ENCODE peak calls at places on chromosomes 3 and 15, in nine cellular contexts. K is foreskin fibroblast, G is colonic mucosa, X is left ventricle myocardium inferior, U is brain microvascular endothelial cell, T is Caco-2, M is SK-N-SH, L is astrocyte of the spinal cord, Y is stomach. R is an unnamed sample.

GRCh38 chr3:56005196-56005805 is 463.0 kb downstream of the ERC2 start:
- DNase-seq in K (no peak), G (no peak), X (no peak), U (no peak), T (no peak), M (no peak), L (peak), Y (no peak), R (no peak)

GRCh38 chr15:100252359-100252758 is 89.4 kb downstream of the ADAMTS17 start:
- DNase-seq in K (no peak), G (no peak), X (no peak), U (no peak), T (no peak), M (no peak), L (no peak), Y (peak), R (no peak)

GRCh38 chr15:61157933-61158332 is 71.2 kb downstream of the RORA start:
- DNase-seq in K (no peak), G (peak), X (peak), U (no peak), T (no peak), M (no peak), L (no peak), Y (no peak), R (peak)

GRCh38 chr15:34725565-34725964 is 29.2 kb downstream of the GJD2 start:
- DNase-seq in K (peak), G (no peak), X (no peak), U (no peak), T (no peak), M (no peak), L (no peak), Y (no peak), R (no peak)

GRCh38 chr3:192054881-192055280 is 593.9 kb downstream of the PYDC2 start:
- DNase-seq in K (no peak), G (no peak), X (no peak), U (no peak), T (no peak), M (no peak), L (peak), Y (no peak), R (no peak)

GRCh38 chr3:172782235-172782634 is 31.7 kb downstream of the ECT2 start:
- DNase-seq in K (no peak), G (no peak), X (no peak), U (no peak), T (no peak), M (no peak), L (no peak), Y (no peak), R (no peak)

GRCh38 chr3:14467723-14468620 is 65.6 kb downstream of the SLC6A6 start:
- DNase-seq in K (peak), G (peak), X (no peak), U (peak), T (no peak), M (peak), L (no peak), Y (peak), R (no peak)

GRCh38 chr3:30751610-30752299 is 142.7 kb downstream of the GADL1 start:
- DNase-seq in K (peak), G (peak), X (peak), U (peak), T (peak), M (peak), L (peak), Y (peak), R (no peak)

GRCh38 chr3:13475871-13476590 is 4.1 kb upstream of the HDAC11 start:
- DNase-seq in K (no peak), G (no peak), X (no peak), U (no peak), T (no peak), M (no peak), L (no peak), Y (no peak), R (no peak)

GRCh38 chr3:137762674-137763593 is 1.2 kb upstream of the SOX14 start:
- DNase-seq in K (no peak), G (no peak), X (no peak), U (no peak), T (no peak), M (peak), L (no peak), Y (no peak), R (no peak)

GRCh38 chr15:80948651-80949292 is 40.8 kb downstream of the MESD start:
- DNase-seq in K (no peak), G (no peak), X (no peak), U (no peak), T (no peak), M (no peak), L (no peak), Y (no peak), R (no peak)

GRCh38 chr15:50685976-50686467 is 575 bp downstream of the TRPM7 start:
- DNase-seq in K (peak), G (no peak), X (peak), U (peak), T (peak), M (peak), L (peak), Y (peak), R (no peak)

GRCh38 chr3:122774564-122774963 is 19.1 kb downstream of the HSPBAP1 start:
- DNase-seq in K (peak), G (no peak), X (no peak), U (peak), T (no peak), M (no peak), L (no peak), Y (no peak), R (no peak)

GRCh38 chr3:118587037-118587741 is 447.5 kb downstream of the IGSF11 start:
- DNase-seq in K (no peak), G (no peak), X (no peak), U (no peak), T (no peak), M (no peak), L (no peak), Y (no peak), R (no peak)

GRCh38 chr3:173739716-173740115 is 342.2 kb downstream of the NLGN1 start:
- DNase-seq in K (peak), G (no peak), X (no peak), U (no peak), T (no peak), M (no peak), L (peak), Y (no peak), R (no peak)

GRCh38 chr15:64092864-64093626 is 593 bp downstream of the CIAO2A start:
- DNase-seq in K (peak), G (peak), X (peak), U (peak), T (peak), M (peak), L (peak), Y (peak), R (peak)

GRCh38 chr3:105827959-105828358 is 40.9 kb downstream of the CBLB start:
- DNase-seq in K (peak), G (peak), X (no peak), U (peak), T (peak), M (peak), L (peak), Y (no peak), R (no peak)

GRCh38 chr3:115630850-115631249 is 7.5 kb downstream of the GAP43 start:
- DNase-seq in K (no peak), G (no peak), X (no peak), U (no peak), T (no peak), M (no peak), L (no peak), Y (no peak), R (no peak)

GRCh38 chr15:38071211-38071972 is 137.0 kb downstream of the TMCO5A start:
- DNase-seq in K (no peak), G (no peak), X (no peak), U (no peak), T (no peak), M (no peak), L (no peak), Y (peak), R (no peak)

GRCh38 chr15:59221479-59221878 is 14.8 kb downstream of the LDHAL6B start:
- DNase-seq in K (no peak), G (no peak), X (no peak), U (no peak), T (no peak), M (no peak), L (no peak), Y (no peak), R (no peak)

GRCh38 chr3:117622130-117622841 is 912.7 kb downstream of the TUSC7 start:
- DNase-seq in K (peak), G (no peak), X (no peak), U (peak), T (no peak), M (no peak), L (peak), Y (no peak), R (no peak)

GRCh38 chr3:108088697-108089096 is 2.1 kb downstream of the CD47 start:
- DNase-seq in K (no peak), G (no peak), X (no peak), U (no peak), T (no peak), M (no peak), L (peak), Y (no peak), R (no peak)

GRCh38 chr15:42091753-42092665 is 2.4 kb downstream of the PLA2G4D start:
- DNase-seq in K (peak), G (no peak), X (no peak), U (no peak), T (no peak), M (no peak), L (no peak), Y (no peak), R (no peak)

GRCh38 chr3:52311567-52312119 is 4.5 kb upstream of the DNAH1 start:
- DNase-seq in K (no peak), G (no peak), X (no peak), U (no peak), T (no peak), M (peak), L (no peak), Y (no peak), R (no peak)

DNA sequence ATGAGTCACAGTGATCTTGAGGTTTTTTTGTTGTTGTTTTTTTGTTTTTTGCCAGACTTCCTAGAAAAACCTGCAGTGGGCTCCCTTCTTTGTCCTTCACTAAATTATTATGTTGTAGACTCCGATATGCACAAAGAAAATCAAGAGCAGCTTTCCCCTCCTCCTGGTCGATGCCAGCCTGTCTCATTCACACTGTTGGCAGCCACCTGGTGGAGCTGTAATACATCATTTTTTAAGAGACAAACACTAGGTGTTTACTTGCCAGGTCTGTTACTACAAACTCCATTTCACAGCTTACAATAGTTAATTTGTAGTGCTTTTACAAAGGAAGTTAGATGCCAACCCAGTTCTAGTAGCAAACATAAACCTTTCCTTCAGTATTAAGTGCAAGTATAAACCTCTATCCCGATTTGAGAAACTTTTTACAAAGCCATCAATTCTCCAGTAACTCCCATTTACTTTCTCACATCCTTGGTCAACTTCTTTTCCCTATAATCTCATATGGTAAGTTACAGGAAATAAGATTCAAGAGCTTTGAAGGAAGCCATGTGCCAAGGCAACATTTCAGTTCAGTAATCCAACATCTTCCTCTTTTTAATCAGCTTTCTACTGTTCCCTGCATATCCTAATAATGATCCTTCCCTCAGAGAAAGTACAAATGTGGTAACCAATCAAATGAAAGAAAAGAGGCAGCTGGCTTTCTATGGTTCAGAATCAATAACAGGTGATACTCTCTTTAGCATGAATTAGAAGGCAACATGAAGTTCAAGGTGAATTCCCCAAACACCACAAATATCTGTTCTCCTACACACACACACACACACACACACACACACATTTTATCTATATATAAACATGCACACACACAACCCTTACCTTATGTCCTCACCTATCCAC is 14.0 kb downstream of the AAGAB start:
- DNase-seq in K (no peak), G (no peak), X (no peak), U (no peak), T (no peak), M (peak), L (no peak), Y (peak), R (no peak)
- H3K4me3 ChIP-seq in K (no peak), G (no peak), X (no peak), U (no peak), T (no peak), M (no peak), L (no peak), Y (no peak), R (no peak)

DNA sequence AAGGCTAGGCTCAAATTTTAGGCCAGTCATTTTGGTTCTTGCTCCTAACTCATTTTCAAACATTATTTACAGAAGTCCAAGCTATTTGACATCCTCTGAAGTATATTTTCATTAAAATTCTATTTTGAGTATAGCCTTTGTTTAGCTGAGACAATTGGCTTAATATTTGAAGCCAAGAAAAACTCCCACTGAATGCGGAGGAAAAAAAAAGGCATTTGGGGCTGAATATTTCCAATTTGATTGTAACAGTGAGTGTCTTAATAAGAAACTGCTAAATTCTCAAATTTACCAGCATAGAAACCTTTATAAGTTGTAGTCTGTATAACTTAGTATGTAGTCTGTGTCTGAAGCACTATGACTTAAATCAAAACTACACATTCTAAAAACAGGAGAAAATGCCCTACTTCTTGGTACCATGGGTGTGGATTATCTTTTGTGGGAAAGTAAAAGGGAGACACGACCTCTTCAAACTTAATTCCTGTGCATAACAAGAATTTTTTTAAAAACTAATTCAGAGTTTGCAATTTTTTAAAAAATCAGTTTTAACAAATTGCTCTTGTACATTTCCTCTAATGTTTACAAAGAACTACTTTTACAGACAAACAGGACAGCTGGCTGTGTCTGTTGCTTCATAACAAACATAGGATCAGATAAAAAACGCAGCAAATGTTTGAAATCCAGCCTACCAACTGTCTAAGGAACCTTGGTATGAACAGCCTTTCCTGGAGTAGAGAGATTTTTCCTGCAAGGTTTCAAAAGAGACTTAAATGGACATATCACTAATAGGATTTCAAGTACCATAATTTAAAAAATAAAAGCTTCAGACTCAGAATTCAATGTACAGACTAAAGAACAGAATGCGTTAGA is 52.7 kb upstream of the LMOD3 start:
- DNase-seq in K (no peak), G (no peak), X (no peak), U (no peak), T (no peak), M (no peak), L (no peak), Y (no peak), R (no peak)
- TF ChIP-seq CTCF in K (no peak), G (no peak), X (no peak), U (no peak), T (no peak), M (no peak), L (no peak), Y (no peak), R (no peak)

GRCh38 chr3:158505117-158505516 is 65.9 kb upstream of the MLF1 start:
- DNase-seq in K (no peak), G (no peak), X (no peak), U (no peak), T (no peak), M (no peak), L (no peak), Y (no peak), R (no peak)
- H3K4me3 ChIP-seq in K (no peak), G (no peak), X (no peak), U (no peak), T (no peak), M (no peak), L (no peak), Y (no peak), R (no peak)

DNA sequence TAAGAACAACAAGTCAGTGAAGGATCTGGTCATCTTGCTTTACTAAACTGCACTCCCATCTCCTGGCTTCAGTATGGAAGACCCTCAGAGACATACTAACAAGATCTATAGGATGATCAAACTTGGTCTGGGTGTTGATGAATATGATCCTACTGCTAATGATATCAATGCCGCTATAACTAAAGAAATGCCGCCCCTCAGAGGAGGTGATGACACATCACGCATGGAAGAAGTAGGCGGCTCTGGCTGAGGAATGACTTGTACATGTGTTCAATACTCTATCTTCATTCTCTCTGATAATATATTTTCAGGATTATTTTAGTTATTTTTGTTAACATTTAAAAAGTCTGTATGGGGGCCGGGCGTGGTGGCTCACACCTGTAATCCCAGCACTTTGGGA is 17.5 kb upstream of the EIF2B5 start:
- DNase-seq in K (no peak), G (no peak), X (no peak), U (no peak), T (no peak), M (no peak), L (no peak), Y (no peak), R (no peak)
- TF ChIP-seq CTCF in K (no peak), G (no peak), X (no peak), U (no peak), T (no peak), M (no peak), L (no peak), Y (no peak), R (no peak)

GRCh38 chr3:170740726-170741591 is 129.0 kb downstream of the RPL22L1 start:
- DNase-seq in K (peak), G (peak), X (peak), U (peak), T (no peak), M (no peak), L (peak), Y (no peak), R (no peak)
- H3K4me3 ChIP-seq in K (peak), G (no peak), X (no peak), U (no peak), T (no peak), M (no peak), L (peak), Y (no peak), R (no peak)

GRCh38 chr3:140972833-140973232 is 31.2 kb downstream of the SLC25A36 start:
- DNase-seq in K (peak), G (no peak), X (no peak), U (no peak), T (no peak), M (no peak), L (peak), Y (no peak), R (no peak)
- TF ChIP-seq CTCF in K (peak), G (no peak), X (peak), U (peak), T (peak), M (peak), L (peak), Y (no peak), R (no peak)

GRCh38 chr3:12352253-12352652 is 63.4 kb downstream of the PPARG start:
- DNase-seq in K (no peak), G (no peak), X (no peak), U (no peak), T (no peak), M (no peak), L (no peak), Y (no peak), R (no peak)

GRCh38 chr3:12350151-12350813 is 61.4 kb downstream of the PPARG start:
- DNase-seq in K (peak), G (peak), X (no peak), U (no peak), T (no peak), M (no peak), L (peak), Y (peak), R (peak)

GRCh38 chr3:12353796-12354505 is 65.1 kb downstream of the PPARG start:
- DNase-seq in K (peak), G (no peak), X (no peak), U (no peak), T (peak), M (no peak), L (no peak), Y (no peak), R (no peak)

GRCh38 chr3:12347301-12347700 is 58.4 kb downstream of the PPARG start:
- DNase-seq in K (no peak), G (no peak), X (no peak), U (no peak), T (no peak), M (no peak), L (no peak), Y (no peak), R (no peak)

DNA sequence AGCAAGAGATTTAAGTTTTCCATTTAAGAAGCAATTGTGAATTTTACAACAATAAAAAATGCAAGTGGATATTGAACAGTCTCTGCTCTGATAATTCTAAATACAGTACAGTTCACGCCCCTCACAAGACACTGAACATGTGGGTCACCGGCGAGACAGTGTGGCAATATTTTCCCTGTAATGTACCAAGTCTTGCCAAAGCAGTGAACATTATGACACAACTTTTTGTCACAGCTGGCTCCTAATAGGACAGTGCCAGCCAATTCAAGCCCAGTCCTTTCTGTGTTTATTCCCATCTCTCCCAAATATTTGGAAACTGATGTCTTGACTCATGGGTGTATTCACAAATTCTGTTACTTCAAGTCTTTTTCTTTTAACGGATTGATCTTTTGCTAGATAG is 62.3 kb downstream of the PPARG start:
- DNase-seq in K (peak), G (no peak), X (no peak), U (no peak), T (no peak), M (no peak), L (no peak), Y (no peak), R (no peak)
- H3K4me3 ChIP-seq in K (no peak), G (no peak), X (no peak), U (no peak), T (no peak), M (no peak), L (no peak), Y (no peak), R (no peak)

GRCh38 chr3:128572644-128573105 is 77.9 kb downstream of the RPN1 start:
- DNase-seq in K (no peak), G (peak), X (no peak), U (no peak), T (peak), M (peak), L (no peak), Y (no peak), R (no peak)
- TF ChIP-seq CTCF in K (peak), G (no peak), X (peak), U (peak), T (peak), M (peak), L (peak), Y (no peak), R (no peak)

GRCh38 chr3:184564685-184565385 is 3.2 kb downstream of the EPHB3 start:
- DNase-seq in K (no peak), G (no peak), X (no peak), U (no peak), T (no peak), M (no peak), L (no peak), Y (no peak), R (no peak)
- H3K4me3 ChIP-seq in K (peak), G (peak), X (no peak), U (no peak), T (no peak), M (no peak), L (no peak), Y (peak), R (no peak)

GRCh38 chr3:196412704-196413103 is 19.5 kb downstream of the UBXN7 start:
- DNase-seq in K (no peak), G (no peak), X (no peak), U (no peak), T (no peak), M (no peak), L (no peak), Y (no peak), R (no peak)
- TF ChIP-seq CTCF in K (no peak), G (no peak), X (no peak), U (no peak), T (no peak), M (no peak), L (no peak), Y (no peak), R (no peak)